ENCODE peak calls at places on chromosomes 13 and 19, in seven cellular contexts. X is T-helper 17 cell, H is DND-41, U is Right ventricle myocardium inferior, B is GM12878, C is sciatic nerve, E is HepG2. A is an unnamed sample.
A peak's percentile ranks its signal among the peaks of the same experiment; 100 is the strongest.

GRCh38 chr13:35988648-35989081 is 142.5 kb downstream of the DCLK1 start:
- ATAC-seq in E (no peak), U (no peak), H (no peak), X (no peak), B (no peak), C (no peak), A (no peak)

GRCh38 chr13:52447354-52447753 is 3.1 kb downstream of the VPS36 start:
- ATAC-seq in X (no peak), U (no peak), B (peak; percentile 5), H (no peak), C (no peak), E (no peak), A (no peak)

GRCh38 chr13:98443329-98443728 is 133.6 kb downstream of the STK24 start:
- ATAC-seq in U (no peak), X (no peak), E (no peak), C (no peak), B (no peak), H (no peak), A (no peak)

GRCh38 chr13:66659291-66660012 is 570.7 kb downstream of the PCDH9 start:
- ATAC-seq in U (no peak), H (no peak), B (peak; percentile 77), E (no peak), C (no peak), X (peak; percentile 12), A (peak; percentile 64)

GRCh38 chr13:38417727-38418126 is 68.1 kb downstream of the UFM1 start:
- ATAC-seq in U (no peak), E (peak; percentile 95), B (peak; percentile 75), C (no peak), X (peak; percentile 25), H (peak; percentile 60), A (peak; percentile 56)

GRCh38 chr19:45137179-45137761 is 23.5 kb downstream of the NKPD1 start:
- ATAC-seq in E (no peak), H (no peak), B (peak; percentile 95), U (peak; percentile 88), C (peak; percentile 77), X (no peak), A (peak; percentile 94)

GRCh38 chr19:6739390-6739883 is at the start of gene TRIP10:
- ATAC-seq in E (no peak), H (peak; percentile 2), U (peak; percentile 46), C (peak; percentile 58), B (peak; percentile 3), X (peak; percentile 6), A (peak; percentile 10)

GRCh38 chr13:99677388-99677951 is 176.2 kb downstream of the TM9SF2 start:
- ATAC-seq in H (no peak), X (no peak), U (no peak), C (no peak), B (no peak), E (no peak), A (no peak)

GRCh38 chr19:1141944-1142343 is 32.1 kb downstream of the SBNO2 start:
- ATAC-seq in B (no peak), E (peak; percentile 32), C (peak; percentile 54), U (peak; percentile 52), H (no peak), X (no peak), A (peak; percentile 46)

GRCh38 chr19:33143897-33144405 is 12.0 kb downstream of the WDR88 start:
- ATAC-seq in E (peak; percentile 92), X (peak; percentile 99), U (peak; percentile 93), B (peak; percentile 99), C (peak; percentile 96), H (peak; percentile 97), A (peak; percentile 88)

GRCh38 chr19:23415034-23415433 is 19.8 kb upstream of the ZNF91 start:
- ATAC-seq in X (peak; percentile 23), U (no peak), H (no peak), C (no peak), B (no peak), E (no peak), A (peak; percentile 72)

GRCh38 chr13:35830850-35831450 is 300.2 kb downstream of the DCLK1 start:
- ATAC-seq in X (no peak), H (no peak), C (no peak), U (no peak), B (no peak), E (no peak), A (no peak)

GRCh38 chr13:112444001-112444311 is 67.8 kb downstream of the SPACA7 start:
- ATAC-seq in X (no peak), B (peak; percentile 91), H (peak; percentile 82), E (peak; percentile 92), C (peak; percentile 68), U (peak; percentile 78), A (no peak)

GRCh38 chr19:8332976-8333770 is 9.9 kb downstream of the KANK3 start:
- ATAC-seq in U (no peak), H (no peak), E (no peak), B (no peak), C (no peak), X (no peak), A (no peak)

GRCh38 chr19:39412867-39413268 is 399 bp downstream of the PLEKHG2 start:
- ATAC-seq in B (no peak), C (no peak), H (no peak), X (no peak), U (no peak), E (no peak), A (no peak)

GRCh38 chr19:49921871-49922755 is 6.9 kb upstream of the ATF5 start:
- ATAC-seq in H (no peak), X (no peak), B (peak; percentile 9), C (no peak), E (no peak), U (no peak), A (no peak)

GRCh38 chr13:51230473-51231105 is 8.4 kb downstream of the FAM124A start:
- ATAC-seq in E (no peak), B (no peak), H (no peak), C (peak; percentile 90), X (no peak), U (peak; percentile 87), A (no peak)

GRCh38 chr19:3836887-3837286 is 32.0 kb downstream of the ZFR2 start:
- ATAC-seq in C (no peak), X (peak; percentile 64), B (no peak), H (no peak), E (no peak), U (no peak), A (no peak)

GRCh38 chr19:47257411-47258169 is 1.3 kb downstream of the CCDC9 start:
- ATAC-seq in H (peak; percentile 23), B (peak; percentile 19), X (no peak), E (peak; percentile 47), U (peak; percentile 49), C (peak; percentile 0), A (no peak)

GRCh38 chr13:41512441-41512840 is 55.1 kb downstream of the RGCC start:
- ATAC-seq in U (no peak), B (no peak), E (no peak), X (no peak), H (no peak), C (no peak), A (peak; percentile 71)

GRCh38 chr19:43618921-43619261 is 538 bp downstream of the ZNF428 start:
- ATAC-seq in U (peak; percentile 20), C (no peak), X (peak; percentile 12), H (peak; percentile 67), B (peak; percentile 81), E (peak; percentile 74), A (peak; percentile 57)

GRCh38 chr13:75978815-75979214 is 342.7 kb downstream of the LMO7 start:
- ATAC-seq in U (no peak), C (no peak), E (no peak), H (no peak), X (no peak), B (peak; percentile 57), A (no peak)

GRCh38 chr13:74135306-74136088 is 1.3 kb upstream of the KLF12 start:
- ATAC-seq in X (no peak), E (peak; percentile 74), C (peak; percentile 64), B (peak; percentile 60), H (peak; percentile 26), U (peak; percentile 65), A (peak; percentile 58)

GRCh38 chr13:60412909-60413616 is 16.0 kb downstream of the TDRD3 start:
- ATAC-seq in E (no peak), H (no peak), X (no peak), B (no peak), C (no peak), U (no peak), A (no peak)

GRCh38 chr19:51607920-51608562 is 22.2 kb downstream of the SIGLEC5 start:
- ATAC-seq in B (peak; percentile 46), C (peak; percentile 22), U (no peak), E (peak; percentile 71), H (peak; percentile 78), X (peak; percentile 50), A (no peak)

GRCh38 chr19:16886305-16886880 is 2.4 kb upstream of the F2RL3 start:
- ATAC-seq in X (no peak), H (no peak), U (peak; percentile 81), B (no peak), C (peak; percentile 49), E (peak; percentile 52), A (no peak)

GRCh38 chr13:90485441-90485840 is 862.0 kb upstream of the MIR17HG start:
- ATAC-seq in U (peak; percentile 20), H (no peak), E (no peak), X (no peak), B (no peak), C (peak; percentile 94), A (no peak)

GRCh38 chr13:27641711-27642502 is 20.2 kb downstream of the POLR1D start:
- ATAC-seq in H (peak; percentile 44), U (no peak), C (no peak), E (peak; percentile 97), X (no peak), B (peak; percentile 19), A (no peak)

GRCh38 chr19:31678421-31678820 is 329.2 kb upstream of the TSHZ3 start:
- ATAC-seq in U (no peak), B (no peak), X (no peak), E (no peak), C (no peak), H (no peak), A (no peak)

GRCh38 chr19:18397242-18398202 is at the start of gene LRRC25:
- ATAC-seq in U (peak; percentile 59), C (peak; percentile 64), E (peak; percentile 30), X (peak; percentile 77), H (no peak), B (peak; percentile 88), A (peak; percentile 92)

GRCh38 chr19:925912-926594 is at the start of gene ARID3A:
- ATAC-seq in E (peak; percentile 15), H (peak; percentile 48), C (peak; percentile 8), U (peak; percentile 14), X (peak; percentile 36), B (peak; percentile 27), A (peak; percentile 65)

GRCh38 chr13:80329250-80329649 is 11.7 kb downstream of the SPRY2 start:
- ATAC-seq in E (peak; percentile 75), H (no peak), X (no peak), U (peak; percentile 30), B (peak; percentile 68), C (no peak), A (no peak)

GRCh38 chr13:46831588-46832194 is 34.7 kb upstream of the ESD start:
- ATAC-seq in B (peak; percentile 78), H (peak; percentile 66), E (peak; percentile 54), C (no peak), U (no peak), X (peak; percentile 48), A (no peak)

GRCh38 chr19:45782820-45783785 is 813 bp upstream of the DMPK start:
- ATAC-seq in B (no peak), H (no peak), X (no peak), C (peak; percentile 61), U (peak; percentile 70), E (no peak), A (no peak)

GRCh38 chr13:35723820-35724219 is 247.3 kb upstream of the MAB21L1 start:
- ATAC-seq in B (no peak), H (no peak), X (no peak), E (peak; percentile 73), U (peak; percentile 88), C (peak; percentile 69), A (no peak)

GRCh38 chr13:114199961-114200672 is 21.1 kb downstream of the CFAP97D2 start:
- ATAC-seq in X (no peak), H (no peak), U (no peak), E (no peak), B (no peak), C (no peak), A (no peak)

GRCh38 chr13:80235131-80235530 is 105.8 kb downstream of the SPRY2 start:
- ATAC-seq in E (no peak), U (no peak), H (no peak), B (peak; percentile 89), X (no peak), C (no peak), A (no peak)

A was measured in stimulated activated memory B cell treated with anti-CD40 and anti-IgM and Interleukin-4, amounts not matched to agents 10 μg/mL and 1 μg/mL and 100 μg/mL, for 72 hours.